ENCODE peak calls at places on chromosomes 11 and 22, in five cellular contexts. One of them, this sample, is unnamed.

GRCh38 chr11:61092908-61093763 is 9.2 kb upstream of the CD5 start:
- DNase-seq in trophoblast cell: no peak
- DNase-seq in neuronal stem cell: no peak
- DNase-seq in H1: no peak
- DNase-seq in H9: no peak
- DNase-seq in this sample: no peak

GRCh38 chr22:24824250-24824649 is 18.2 kb downstream of the SGSM1 start:
- DNase-seq in trophoblast cell: no peak
- DNase-seq in neuronal stem cell: no peak
- DNase-seq in H1: no peak
- DNase-seq in H9: no peak
- DNase-seq in this sample: no peak

GRCh38 chr22:43783777-43784176 is 28.3 kb downstream of the EFCAB6 start:
- DNase-seq in trophoblast cell: no peak
- DNase-seq in neuronal stem cell: no peak
- DNase-seq in H1: no peak
- DNase-seq in H9: no peak
- DNase-seq in this sample: no peak

GRCh38 chr22:50316114-50317065 is 8.9 kb upstream of the PLXNB2 start:
- DNase-seq in trophoblast cell: no peak
- DNase-seq in neuronal stem cell: no peak
- DNase-seq in H1: peak; percentile 45
- DNase-seq in H9: no peak
- DNase-seq in this sample: no peak

GRCh38 chr11:125591659-125592304 is 870 bp upstream of the STT3A start:
- DNase-seq in trophoblast cell: peak; percentile 50
- DNase-seq in neuronal stem cell: no peak
- DNase-seq in H1: no peak
- DNase-seq in H9: peak; percentile 41
- DNase-seq in this sample: no peak

GRCh38 chr11:117538731-117539130 is 211.1 kb downstream of the CEP164 start:
- DNase-seq in trophoblast cell: peak; percentile 22
- DNase-seq in neuronal stem cell: peak; percentile 27
- DNase-seq in H1: no peak
- DNase-seq in H9: no peak
- DNase-seq in this sample: peak; percentile 5

GRCh38 chr11:85823816-85824215 is 12.9 kb upstream of the SYTL2 start:
- DNase-seq in trophoblast cell: no peak
- DNase-seq in neuronal stem cell: no peak
- DNase-seq in H1: no peak
- DNase-seq in H9: no peak
- DNase-seq in this sample: peak; percentile 76

GRCh38 chr22:43891360-43892182 is at the start of gene PNPLA5:
- DNase-seq in trophoblast cell: no peak
- DNase-seq in neuronal stem cell: no peak
- DNase-seq in H1: peak; percentile 86
- DNase-seq in H9: peak; percentile 87
- DNase-seq in this sample: no peak

GRCh38 chr11:75510626-75511025 is 15.1 kb downstream of the GDPD5 start:
- DNase-seq in trophoblast cell: no peak
- DNase-seq in neuronal stem cell: no peak
- DNase-seq in H1: no peak
- DNase-seq in H9: no peak
- DNase-seq in this sample: no peak

GRCh38 chr11:2923446-2924375 is 5.5 kb downstream of the PHLDA2 start:
- DNase-seq in trophoblast cell: peak; percentile 49
- DNase-seq in neuronal stem cell: no peak
- DNase-seq in H1: no peak
- DNase-seq in H9: no peak
- DNase-seq in this sample: no peak

GRCh38 chr11:88036701-88037100 is 138.5 kb downstream of the RAB38 start:
- DNase-seq in trophoblast cell: no peak
- DNase-seq in neuronal stem cell: no peak
- DNase-seq in H1: no peak
- DNase-seq in H9: no peak
- DNase-seq in this sample: no peak

GRCh38 chr11:101563166-101563565 is 20.6 kb downstream of the TRPC6 start:
- DNase-seq in trophoblast cell: peak; percentile 28
- DNase-seq in neuronal stem cell: no peak
- DNase-seq in H1: no peak
- DNase-seq in H9: no peak
- DNase-seq in this sample: no peak

GRCh38 chr11:75867778-75868374 is 52.9 kb downstream of the UVRAG start:
- DNase-seq in trophoblast cell: peak; percentile 84
- DNase-seq in neuronal stem cell: peak; percentile 31
- DNase-seq in H1: no peak
- DNase-seq in H9: no peak
- DNase-seq in this sample: peak; percentile 60

GRCh38 chr11:73267921-73268540 is 4.1 kb upstream of the P2RY6 start:
- DNase-seq in trophoblast cell: no peak
- DNase-seq in neuronal stem cell: no peak
- DNase-seq in H1: no peak
- DNase-seq in H9: peak; percentile 22
- DNase-seq in this sample: no peak

GRCh38 chr11:111644922-111645321 is 42.7 kb downstream of the SIK2 start:
- DNase-seq in trophoblast cell: no peak
- DNase-seq in neuronal stem cell: no peak
- DNase-seq in H1: no peak
- DNase-seq in H9: no peak
- DNase-seq in this sample: no peak

GRCh38 chr22:20114506-20115475 is 1.1 kb upstream of the RANBP1 start:
- DNase-seq in trophoblast cell: no peak
- DNase-seq in neuronal stem cell: no peak
- DNase-seq in H1: no peak
- DNase-seq in H9: no peak
- DNase-seq in this sample: no peak

GRCh38 chr11:73833067-73833466 is 43.6 kb downstream of the COA4 start:
- DNase-seq in trophoblast cell: no peak
- DNase-seq in neuronal stem cell: no peak
- DNase-seq in H1: no peak
- DNase-seq in H9: no peak
- DNase-seq in this sample: no peak

GRCh38 chr22:47564651-47565050 is 802.2 kb downstream of the TBC1D22A start:
- DNase-seq in trophoblast cell: no peak
- DNase-seq in neuronal stem cell: no peak
- DNase-seq in H1: no peak
- DNase-seq in H9: no peak
- DNase-seq in this sample: no peak

GRCh38 chr11:93733474-93733873 is 7.8 kb downstream of the TAF1D start:
- DNase-seq in trophoblast cell: no peak
- DNase-seq in neuronal stem cell: no peak
- DNase-seq in H1: no peak
- DNase-seq in H9: no peak
- DNase-seq in this sample: no peak

GRCh38 chr11:16774920-16775603 is 36.6 kb downstream of the C11orf58 start:
- DNase-seq in trophoblast cell: no peak
- DNase-seq in neuronal stem cell: no peak
- DNase-seq in H1: no peak
- DNase-seq in H9: no peak
- DNase-seq in this sample: no peak

GRCh38 chr11:47724041-47724729 is 9.0 kb upstream of the AGBL2 start:
- DNase-seq in trophoblast cell: peak; percentile 83
- DNase-seq in neuronal stem cell: no peak
- DNase-seq in H1: no peak
- DNase-seq in H9: no peak
- DNase-seq in this sample: peak; percentile 91

GRCh38 chr11:91859666-91860065 is 365.0 kb upstream of the FAT3 start:
- DNase-seq in trophoblast cell: no peak
- DNase-seq in neuronal stem cell: no peak
- DNase-seq in H1: no peak
- DNase-seq in H9: no peak
- DNase-seq in this sample: no peak

GRCh38 chr11:83194284-83195175 is 1.0 kb downstream of the ANKRD42 start:
- DNase-seq in trophoblast cell: peak; percentile 68
- DNase-seq in neuronal stem cell: peak; percentile 26
- DNase-seq in H1: peak; percentile 57
- DNase-seq in H9: peak; percentile 49
- DNase-seq in this sample: peak; percentile 94

GRCh38 chr11:90847268-90847886 is 624.5 kb upstream of the CHORDC1 start:
- DNase-seq in trophoblast cell: peak; percentile 51
- DNase-seq in neuronal stem cell: no peak
- DNase-seq in H1: no peak
- DNase-seq in H9: no peak
- DNase-seq in this sample: no peak

GRCh38 chr11:90849278-90849677 is 626.4 kb upstream of the CHORDC1 start:
- DNase-seq in trophoblast cell: peak; percentile 9
- DNase-seq in neuronal stem cell: no peak
- DNase-seq in H1: no peak
- DNase-seq in H9: no peak
- DNase-seq in this sample: no peak

GRCh38 chr11:90845126-90845525 is 622.3 kb upstream of the CHORDC1 start:
- DNase-seq in trophoblast cell: peak; percentile 40
- DNase-seq in neuronal stem cell: no peak
- DNase-seq in H1: no peak
- DNase-seq in H9: no peak
- DNase-seq in this sample: no peak

GRCh38 chr11:90845799-90846198 is 623.0 kb upstream of the CHORDC1 start:
- DNase-seq in trophoblast cell: no peak
- DNase-seq in neuronal stem cell: no peak
- DNase-seq in H1: no peak
- DNase-seq in H9: no peak
- DNase-seq in this sample: no peak

DNA sequence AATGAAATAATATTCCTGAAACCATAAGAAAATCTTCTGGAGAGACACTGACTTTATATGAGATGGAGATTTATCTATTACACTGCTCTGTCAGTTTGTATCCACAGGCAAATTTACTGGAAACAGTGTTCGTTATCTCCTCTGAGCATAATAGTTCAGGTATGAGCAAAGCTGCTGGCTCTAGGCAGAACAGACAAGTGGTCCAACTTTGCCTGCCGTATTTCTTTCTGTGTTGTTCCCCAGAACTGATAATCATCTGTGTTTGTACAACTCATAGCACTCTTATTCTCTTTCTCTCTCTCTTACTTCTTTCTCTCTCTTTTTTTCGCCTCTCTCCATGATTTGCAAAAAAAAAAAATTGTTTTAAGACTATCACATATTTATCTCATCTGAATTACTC is 623.8 kb upstream of the CHORDC1 start:
- DNase-seq in trophoblast cell: peak; percentile 68
- DNase-seq in neuronal stem cell: no peak
- DNase-seq in H1: no peak
- DNase-seq in H9: no peak
- DNase-seq in this sample: no peak
- H2BK120ac ChIP-seq in trophoblast cell: no peak overlapping the region
- H2BK120ac ChIP-seq in neuronal stem cell: no peak overlapping the region
- H2BK120ac ChIP-seq in H1: no peak overlapping the region
- H2BK120ac ChIP-seq in H9: no peak overlapping the region
- H2BK120ac ChIP-seq in this sample: no peak overlapping the region

GRCh38 chr11:103968685-103969084 is 67.8 kb upstream of the DDI1 start:
- DNase-seq in trophoblast cell: no peak
- DNase-seq in neuronal stem cell: no peak
- DNase-seq in H1: no peak
- DNase-seq in H9: no peak
- DNase-seq in this sample: no peak
- H2BK12ac ChIP-seq in trophoblast cell: no peak overlapping the region
- H2BK12ac ChIP-seq in neuronal stem cell: no peak overlapping the region
- H2BK12ac ChIP-seq in H1: no peak overlapping the region
- H2BK12ac ChIP-seq in H9: no peak overlapping the region
- H2BK12ac ChIP-seq in this sample: no peak overlapping the region

DNA sequence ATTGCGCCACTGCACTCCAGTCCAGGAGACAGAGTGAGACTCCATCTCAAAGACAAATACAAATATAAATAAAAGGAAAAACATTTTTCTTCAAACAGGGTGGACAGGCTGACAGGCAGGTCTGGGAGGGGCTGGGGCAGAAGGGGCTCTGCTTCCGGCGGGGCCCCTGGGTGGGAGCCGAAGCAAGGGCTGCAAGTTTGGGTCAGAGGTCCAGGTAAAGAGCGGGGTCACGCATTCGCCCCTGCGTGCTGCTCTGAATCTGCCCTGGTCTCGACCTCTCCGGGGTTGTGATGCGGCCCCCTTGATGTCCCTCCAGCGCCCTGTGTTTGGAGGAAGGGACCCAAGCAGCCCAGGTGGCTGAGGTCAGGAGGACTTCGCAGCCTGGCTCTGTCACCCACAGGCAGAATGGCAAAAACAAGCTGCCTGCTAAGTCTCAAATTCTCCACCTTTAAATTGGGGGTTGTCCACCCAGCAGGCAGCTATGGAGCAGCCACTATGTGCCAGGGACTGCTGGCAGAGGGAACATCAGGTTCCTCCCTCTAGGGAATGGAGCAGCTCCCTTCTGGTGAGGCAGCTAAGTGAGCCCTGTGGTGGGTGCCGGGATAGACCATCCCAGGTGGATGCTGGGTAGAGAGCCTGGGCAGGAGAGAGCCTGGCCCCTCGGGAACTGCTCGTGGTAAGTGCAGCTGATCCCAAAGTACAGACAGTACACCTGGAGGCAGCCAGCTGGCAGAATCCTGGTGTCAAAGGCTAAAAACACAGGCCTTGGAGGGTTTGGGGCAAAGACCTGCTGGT is 10.3 kb upstream of the PHF21B start:
- DNase-seq in trophoblast cell: no peak
- DNase-seq in neuronal stem cell: no peak
- DNase-seq in H1: no peak
- DNase-seq in H9: peak; percentile 49
- DNase-seq in this sample: no peak
- H3K27me3 ChIP-seq in trophoblast cell: no peaks in the 10 kb centered on the region
- H3K27me3 ChIP-seq in neuronal stem cell: no peaks in the 10 kb centered on the region
- H3K27me3 ChIP-seq in H1: no peaks in the 10 kb centered on the region
- H3K27me3 ChIP-seq in H9: no peaks in the 10 kb centered on the region
- H3K27me3 ChIP-seq in this sample: peaks cover 57% of the 10 kb centered on the region

GRCh38 chr11:12168114-12168513 is 57.7 kb downstream of the MICAL2 start:
- DNase-seq in trophoblast cell: no peak
- DNase-seq in neuronal stem cell: no peak
- DNase-seq in H1: no peak
- DNase-seq in H9: no peak
- DNase-seq in this sample: no peak
- H2BK120ac ChIP-seq in trophoblast cell: peak overlapping the region; percentile 48
- H2BK120ac ChIP-seq in neuronal stem cell: no peak overlapping the region
- H2BK120ac ChIP-seq in H1: no peak overlapping the region
- H2BK120ac ChIP-seq in H9: no peak overlapping the region
- H2BK120ac ChIP-seq in this sample: no peak overlapping the region

GRCh38 chr22:35991168-35991567 is 37.5 kb downstream of the RBFOX2 start:
- DNase-seq in trophoblast cell: no peak
- DNase-seq in neuronal stem cell: no peak
- DNase-seq in H1: no peak
- DNase-seq in H9: no peak
- DNase-seq in this sample: peak; percentile 74
- H2BK12ac ChIP-seq in trophoblast cell: no peak overlapping the region
- H2BK12ac ChIP-seq in neuronal stem cell: no peak overlapping the region
- H2BK12ac ChIP-seq in H1: no peak overlapping the region
- H2BK12ac ChIP-seq in H9: no peak overlapping the region
- H2BK12ac ChIP-seq in this sample: no peak overlapping the region